ENCODE peak calls at places on chromosomes 5 and 9, in six cellular contexts. One of them, this sample, is unnamed.

GRCh38 chr5:102554092-102554491 is 55.3 kb upstream of the SLCO6A1 start:
- DNase-seq in AG04449: no peak
- DNase-seq in mammary epithelial cell: no peak
- DNase-seq in hepatocyte: no peak
- DNase-seq in breast epithelium: no peak
- DNase-seq in AG04450: no peak
- DNase-seq in this sample: no peak

GRCh38 chr9:121280715-121281613 is 13.0 kb downstream of the GSN start:
- DNase-seq in AG04449: no peak
- DNase-seq in mammary epithelial cell: no peak
- DNase-seq in hepatocyte: no peak
- DNase-seq in breast epithelium: no peak
- DNase-seq in AG04450: no peak
- DNase-seq in this sample: no peak

GRCh38 chr9:4366649-4367330 is 66.9 kb upstream of the GLIS3 start:
- DNase-seq in AG04449: no peak
- DNase-seq in mammary epithelial cell: peak; percentile 39
- DNase-seq in hepatocyte: peak; percentile 49
- DNase-seq in breast epithelium: no peak
- DNase-seq in AG04450: peak; percentile 24
- DNase-seq in this sample: no peak

GRCh38 chr5:173984218-173984617 is 4.8 kb upstream of the C5orf47 start:
- DNase-seq in AG04449: no peak
- DNase-seq in mammary epithelial cell: no peak
- DNase-seq in hepatocyte: peak; percentile 45
- DNase-seq in breast epithelium: no peak
- DNase-seq in AG04450: no peak
- DNase-seq in this sample: no peak

GRCh38 chr9:100105861-100106260 is 6.8 kb downstream of the INVS start:
- DNase-seq in AG04449: no peak
- DNase-seq in mammary epithelial cell: no peak
- DNase-seq in hepatocyte: no peak
- DNase-seq in breast epithelium: no peak
- DNase-seq in AG04450: no peak
- DNase-seq in this sample: no peak

GRCh38 chr5:141608557-141608956 is 10.2 kb downstream of the DIAPH1 start:
- DNase-seq in AG04449: no peak
- DNase-seq in mammary epithelial cell: no peak
- DNase-seq in hepatocyte: peak; percentile 40
- DNase-seq in breast epithelium: no peak
- DNase-seq in AG04450: no peak
- DNase-seq in this sample: no peak

GRCh38 chr5:31459594-31459993 is 72.3 kb downstream of the DROSHA start:
- DNase-seq in AG04449: no peak
- DNase-seq in mammary epithelial cell: no peak
- DNase-seq in hepatocyte: no peak
- DNase-seq in breast epithelium: no peak
- DNase-seq in AG04450: no peak
- DNase-seq in this sample: no peak

GRCh38 chr9:32738501-32739172 is 44.7 kb upstream of the TMEM215 start:
- DNase-seq in AG04449: no peak
- DNase-seq in mammary epithelial cell: peak; percentile 86
- DNase-seq in hepatocyte: no peak
- DNase-seq in breast epithelium: no peak
- DNase-seq in AG04450: no peak
- DNase-seq in this sample: no peak

GRCh38 chr5:133467712-133468463 is 144.5 kb downstream of the FSTL4 start:
- DNase-seq in AG04449: no peak
- DNase-seq in mammary epithelial cell: no peak
- DNase-seq in hepatocyte: no peak
- DNase-seq in breast epithelium: no peak
- DNase-seq in AG04450: no peak
- DNase-seq in this sample: no peak

GRCh38 chr5:179256229-179257189 is 88.8 kb downstream of the ADAMTS2 start:
- DNase-seq in AG04449: no peak
- DNase-seq in mammary epithelial cell: no peak
- DNase-seq in hepatocyte: no peak
- DNase-seq in breast epithelium: peak; percentile 17
- DNase-seq in AG04450: no peak
- DNase-seq in this sample: peak; percentile 78

GRCh38 chr5:179257190-179257741 is 88.0 kb downstream of the ADAMTS2 start:
- DNase-seq in AG04449: no peak
- DNase-seq in mammary epithelial cell: no peak
- DNase-seq in hepatocyte: no peak
- DNase-seq in breast epithelium: no peak
- DNase-seq in AG04450: no peak
- DNase-seq in this sample: peak; percentile 77

GRCh38 chr5:179255527-179256228 is 89.6 kb downstream of the ADAMTS2 start:
- DNase-seq in AG04449: no peak
- DNase-seq in mammary epithelial cell: no peak
- DNase-seq in hepatocyte: no peak
- DNase-seq in breast epithelium: no peak
- DNase-seq in AG04450: no peak
- DNase-seq in this sample: no peak

GRCh38 chr5:179253730-179254129 is 91.5 kb downstream of the ADAMTS2 start:
- DNase-seq in AG04449: no peak
- DNase-seq in mammary epithelial cell: no peak
- DNase-seq in hepatocyte: no peak
- DNase-seq in breast epithelium: no peak
- DNase-seq in AG04450: no peak
- DNase-seq in this sample: peak; percentile 12

GRCh38 chr5:179254638-179255271 is 90.5 kb downstream of the ADAMTS2 start:
- DNase-seq in AG04449: no peak
- DNase-seq in mammary epithelial cell: no peak
- DNase-seq in hepatocyte: no peak
- DNase-seq in breast epithelium: no peak
- DNase-seq in AG04450: no peak
- DNase-seq in this sample: no peak
- TF ChIP-seq CTCF in AG04449: no peak
- TF ChIP-seq CTCF in mammary epithelial cell: no peak
- TF ChIP-seq CTCF in hepatocyte: no peak
- TF ChIP-seq CTCF in breast epithelium: no peak
- TF ChIP-seq CTCF in AG04450: no peak
- TF ChIP-seq CTCF in this sample: no peak

DNA sequence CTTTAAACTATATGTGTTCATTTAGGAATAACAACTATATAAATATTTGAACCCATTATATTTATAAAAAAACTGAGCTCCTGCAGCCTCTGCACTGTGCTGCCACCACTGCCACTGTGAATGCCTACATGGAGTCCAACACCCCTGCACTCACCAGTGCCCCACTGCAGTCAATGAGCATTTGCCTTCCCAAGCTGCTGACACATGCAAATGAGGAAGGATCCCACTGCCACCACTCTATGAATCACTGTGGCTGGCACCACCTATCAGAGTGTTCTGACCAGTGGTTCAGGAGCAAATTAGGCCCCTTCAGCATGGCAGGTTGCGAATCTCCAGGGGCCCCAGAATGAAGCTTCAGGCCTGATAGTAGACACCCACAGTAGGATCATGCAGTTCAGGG is 9.1 kb downstream of the IFNA5 start:
- DNase-seq in AG04449: no peak
- DNase-seq in mammary epithelial cell: no peak
- DNase-seq in hepatocyte: no peak
- DNase-seq in breast epithelium: no peak
- DNase-seq in AG04450: no peak
- DNase-seq in this sample: no peak
- H3K4me3 ChIP-seq in AG04449: no peak overlapping the region
- H3K4me3 ChIP-seq in mammary epithelial cell: no peak overlapping the region
- H3K4me3 ChIP-seq in hepatocyte: no peak overlapping the region
- H3K4me3 ChIP-seq in breast epithelium: no peak overlapping the region
- H3K4me3 ChIP-seq in AG04450: no peak overlapping the region
- H3K4me3 ChIP-seq in this sample: no peak overlapping the region

GRCh38 chr5:10151656-10152055 is 98.0 kb downstream of the ATPSCKMT start:
- DNase-seq in AG04449: no peak
- DNase-seq in mammary epithelial cell: no peak
- DNase-seq in hepatocyte: no peak
- DNase-seq in breast epithelium: no peak
- DNase-seq in AG04450: no peak
- DNase-seq in this sample: no peak

GRCh38 chr5:10144040-10144439 is 105.6 kb downstream of the ATPSCKMT start:
- DNase-seq in AG04449: no peak
- DNase-seq in mammary epithelial cell: no peak
- DNase-seq in hepatocyte: no peak
- DNase-seq in breast epithelium: no peak
- DNase-seq in AG04450: no peak
- DNase-seq in this sample: no peak

GRCh38 chr5:10140195-10140973 is 109.3 kb downstream of the ATPSCKMT start:
- DNase-seq in AG04449: no peak
- DNase-seq in mammary epithelial cell: no peak
- DNase-seq in hepatocyte: no peak
- DNase-seq in breast epithelium: no peak
- DNase-seq in AG04450: no peak
- DNase-seq in this sample: no peak

GRCh38 chr5:10149911-10150310 is 99.8 kb downstream of the ATPSCKMT start:
- DNase-seq in AG04449: no peak
- DNase-seq in mammary epithelial cell: no peak
- DNase-seq in hepatocyte: no peak
- DNase-seq in breast epithelium: no peak
- DNase-seq in AG04450: no peak
- DNase-seq in this sample: no peak

GRCh38 chr5:10145922-10146321 is 103.8 kb downstream of the ATPSCKMT start:
- DNase-seq in AG04449: peak; percentile 9
- DNase-seq in mammary epithelial cell: peak; percentile 33
- DNase-seq in hepatocyte: no peak
- DNase-seq in breast epithelium: no peak
- DNase-seq in AG04450: peak; percentile 10
- DNase-seq in this sample: no peak
- TF ChIP-seq CTCF in AG04449: no peak
- TF ChIP-seq CTCF in mammary epithelial cell: peak; percentile 28
- TF ChIP-seq CTCF in hepatocyte: peak; percentile 45
- TF ChIP-seq CTCF in breast epithelium: no peak
- TF ChIP-seq CTCF in AG04450: peak; percentile 50
- TF ChIP-seq CTCF in this sample: no peak

GRCh38 chr9:92147854-92148184 is 32.6 kb upstream of the SPTLC1 start:
- DNase-seq in AG04449: no peak
- DNase-seq in mammary epithelial cell: no peak
- DNase-seq in hepatocyte: no peak
- DNase-seq in breast epithelium: no peak
- DNase-seq in AG04450: no peak
- DNase-seq in this sample: no peak

GRCh38 chr9:92151691-92152393 is 36.6 kb upstream of the SPTLC1 start:
- DNase-seq in AG04449: peak; percentile 59
- DNase-seq in mammary epithelial cell: peak; percentile 74
- DNase-seq in hepatocyte: peak; percentile 44
- DNase-seq in breast epithelium: peak; percentile 65
- DNase-seq in AG04450: peak; percentile 42
- DNase-seq in this sample: no peak

GRCh38 chr9:92142329-92142728 is 27.1 kb upstream of the SPTLC1 start:
- DNase-seq in AG04449: no peak
- DNase-seq in mammary epithelial cell: no peak
- DNase-seq in hepatocyte: no peak
- DNase-seq in breast epithelium: no peak
- DNase-seq in AG04450: no peak
- DNase-seq in this sample: peak; percentile 30

GRCh38 chr9:92146610-92147009 is 31.4 kb upstream of the SPTLC1 start:
- DNase-seq in AG04449: no peak
- DNase-seq in mammary epithelial cell: no peak
- DNase-seq in hepatocyte: no peak
- DNase-seq in breast epithelium: peak; percentile 13
- DNase-seq in AG04450: no peak
- DNase-seq in this sample: no peak

DNA sequence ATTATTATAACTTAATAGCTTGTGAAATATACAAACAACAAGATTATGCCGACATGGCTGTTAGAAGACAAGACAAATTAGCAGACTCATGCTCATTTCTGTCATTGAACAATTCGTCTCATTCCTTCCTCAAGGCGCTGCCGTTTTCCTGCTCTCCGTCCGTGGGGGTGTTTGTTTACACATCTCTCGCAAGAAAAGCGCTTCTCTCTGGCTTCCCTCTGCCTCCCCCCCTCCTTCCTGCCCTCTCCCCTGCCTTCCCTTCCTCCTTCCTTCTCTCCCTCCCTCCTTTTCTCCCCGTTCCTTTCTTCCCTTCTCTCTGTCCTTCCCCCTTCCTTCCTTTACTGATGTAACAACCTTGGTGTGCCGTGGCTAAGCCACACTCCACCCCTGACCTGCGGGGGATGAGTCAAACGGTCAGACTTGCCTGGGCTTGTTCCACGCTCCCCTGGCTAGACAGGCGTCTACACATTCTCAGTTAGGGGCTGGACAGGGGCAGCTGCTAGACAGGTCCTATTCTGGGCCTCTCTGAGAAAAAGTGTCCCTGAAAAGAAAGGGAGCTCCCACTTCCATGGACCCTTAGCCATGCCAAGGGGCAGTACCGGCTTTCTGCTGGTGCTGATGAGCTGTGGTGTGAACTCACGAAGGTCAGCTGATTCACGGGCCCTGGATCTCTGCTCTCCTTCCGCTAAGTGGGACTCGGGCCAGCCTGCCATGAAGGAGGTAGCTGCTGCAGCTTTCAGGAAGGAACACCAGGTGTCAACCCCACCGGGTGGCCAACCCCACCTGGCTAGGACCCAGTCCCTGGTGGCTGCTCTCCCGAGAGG is 32.0 kb upstream of the SPTLC1 start:
- DNase-seq in AG04449: peak; percentile 47
- DNase-seq in mammary epithelial cell: peak; percentile 90
- DNase-seq in hepatocyte: peak; percentile 69
- DNase-seq in breast epithelium: peak; percentile 43
- DNase-seq in AG04450: peak; percentile 85
- DNase-seq in this sample: no peak
- H3K4me3 ChIP-seq in AG04449: no peak overlapping the region
- H3K4me3 ChIP-seq in mammary epithelial cell: no peak overlapping the region
- H3K4me3 ChIP-seq in hepatocyte: no peak overlapping the region
- H3K4me3 ChIP-seq in breast epithelium: peak overlapping the region; percentile 25
- H3K4me3 ChIP-seq in AG04450: no peak overlapping the region
- H3K4me3 ChIP-seq in this sample: no peak overlapping the region

GRCh38 chr9:303502-303901 is 88.8 kb downstream of the DOCK8 start:
- DNase-seq in AG04449: no peak
- DNase-seq in mammary epithelial cell: no peak
- DNase-seq in hepatocyte: no peak
- DNase-seq in breast epithelium: no peak
- DNase-seq in AG04450: no peak
- DNase-seq in this sample: no peak

GRCh38 chr9:304519-305185 is 90.0 kb downstream of the DOCK8 start:
- DNase-seq in AG04449: no peak
- DNase-seq in mammary epithelial cell: peak; percentile 82
- DNase-seq in hepatocyte: peak; percentile 28
- DNase-seq in breast epithelium: peak; percentile 66
- DNase-seq in AG04450: no peak
- DNase-seq in this sample: no peak

GRCh38 chr9:311837-312236 is 97.2 kb downstream of the DOCK8 start:
- DNase-seq in AG04449: no peak
- DNase-seq in mammary epithelial cell: no peak
- DNase-seq in hepatocyte: no peak
- DNase-seq in breast epithelium: no peak
- DNase-seq in AG04450: no peak
- DNase-seq in this sample: peak; percentile 13

GRCh38 chr9:304106-304505 is 89.4 kb downstream of the DOCK8 start:
- DNase-seq in AG04449: no peak
- DNase-seq in mammary epithelial cell: no peak
- DNase-seq in hepatocyte: no peak
- DNase-seq in breast epithelium: peak; percentile 70
- DNase-seq in AG04450: no peak
- DNase-seq in this sample: no peak

DNA sequence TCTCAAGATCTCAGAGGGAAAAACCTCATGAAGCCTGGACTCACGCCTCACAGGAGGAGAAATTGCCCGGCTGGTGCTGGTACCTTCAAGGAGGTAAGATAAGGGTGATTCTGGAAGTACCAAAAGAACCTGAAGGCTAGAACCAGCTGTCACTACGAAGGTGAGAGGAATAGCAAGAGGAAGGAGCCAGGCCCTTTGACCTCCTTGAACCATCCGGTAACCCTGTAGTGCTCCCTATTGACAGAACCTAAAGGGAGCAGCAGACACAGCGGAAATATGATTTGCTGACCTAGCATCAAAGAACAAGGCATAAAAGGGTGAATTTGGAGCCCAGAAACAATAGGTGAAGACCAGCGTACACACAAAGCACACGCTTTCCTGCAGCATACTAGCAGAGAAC is 92.2 kb downstream of the DOCK8 start:
- DNase-seq in AG04449: no peak
- DNase-seq in mammary epithelial cell: no peak
- DNase-seq in hepatocyte: no peak
- DNase-seq in breast epithelium: no peak
- DNase-seq in AG04450: no peak
- DNase-seq in this sample: peak; percentile 46
- TF ChIP-seq CTCF in AG04449: no peak
- TF ChIP-seq CTCF in mammary epithelial cell: peak; percentile 43
- TF ChIP-seq CTCF in hepatocyte: peak; percentile 4
- TF ChIP-seq CTCF in breast epithelium: no peak
- TF ChIP-seq CTCF in AG04450: no peak
- TF ChIP-seq CTCF in this sample: peak; percentile 20